ENCODE peak calls at places on chromosome 5, in five cellular contexts. I is DND-41, V is A549, G is H9, T is endothelial cell of umbilical vein. R is an unnamed sample.

GRCh38 chr5:6849569-6849968 is 136.3 kb downstream of the TENT4A start:
- DNase-seq in T (no peak), G (no peak), V (no peak), I (no peak), R (no peak)

GRCh38 chr5:44388504-44389409 is 463 bp downstream of the FGF10 start:
- DNase-seq in I (no peak), T (peak; percentile 11), G (peak; percentile 36), V (no peak), R (no peak)

GRCh38 chr5:1570975-1571374 is 47.2 kb upstream of the LPCAT1 start:
- DNase-seq in G (no peak), V (no peak), I (no peak), T (no peak), R (no peak)

GRCh38 chr5:133873936-133874585 is 94.4 kb downstream of the C5orf15 start:
- DNase-seq in V (no peak), T (peak; percentile 43), G (no peak), I (no peak), R (peak; percentile 73)

GRCh38 chr5:140135127-140135526 is 9.4 kb downstream of the IGIP start:
- DNase-seq in I (no peak), V (no peak), T (no peak), G (no peak), R (no peak)

GRCh38 chr5:150618188-150618587 is 22.3 kb upstream of the SYNPO start:
- DNase-seq in T (no peak), G (no peak), I (no peak), V (no peak), R (peak; percentile 37)

GRCh38 chr5:180286-180918 is 10.9 kb upstream of the LRRC14B start:
- DNase-seq in V (no peak), T (no peak), G (no peak), I (no peak), R (no peak)

GRCh38 chr5:17190799-17191391 is 26.5 kb upstream of the BASP1 start:
- DNase-seq in T (peak; percentile 58), G (no peak), V (no peak), I (no peak), R (peak; percentile 74)

GRCh38 chr5:158532739-158533138 is 567.0 kb downstream of the EBF1 start:
- DNase-seq in I (no peak), V (no peak), G (no peak), T (no peak), R (no peak)

GRCh38 chr5:14444161-14444560 is 137.4 kb upstream of the OTULINL start:
- DNase-seq in I (no peak), T (peak; percentile 37), G (no peak), V (no peak), R (no peak)

GRCh38 chr5:86997501-86997900 is 270.2 kb upstream of the RASA1 start:
- DNase-seq in V (no peak), G (no peak), T (no peak), I (no peak), R (no peak)

GRCh38 chr5:180333661-180334060 is 19.5 kb downstream of the GFPT2 start:
- DNase-seq in G (no peak), T (peak; percentile 26), I (no peak), V (peak; percentile 85), R (peak; percentile 88)

GRCh38 chr5:135569755-135570452 is 8.9 kb downstream of the CXCL14 start:
- DNase-seq in V (peak; percentile 48), I (no peak), G (peak; percentile 81), T (peak; percentile 29), R (peak; percentile 34)

GRCh38 chr5:160539431-160539830 is 117.8 kb downstream of the PTTG1 start:
- DNase-seq in V (no peak), T (no peak), I (no peak), G (no peak), R (no peak)

GRCh38 chr5:168740055-168740820 is 161.1 kb upstream of the PANK3 start:
- DNase-seq in G (no peak), I (no peak), T (no peak), V (no peak), R (no peak)

GRCh38 chr5:511476-511875 is 12.8 kb downstream of the SLC9A3 start:
- DNase-seq in G (no peak), T (no peak), I (no peak), V (no peak), R (no peak)

GRCh38 chr5:96528816-96529474 is 95.9 kb upstream of the PCSK1 start:
- DNase-seq in G (no peak), V (no peak), I (no peak), T (peak; percentile 47), R (no peak)

GRCh38 chr5:176151286-176151685 is 86.9 kb upstream of the SIMC1 start:
- DNase-seq in T (no peak), I (no peak), V (no peak), G (no peak), R (peak; percentile 49)

GRCh38 chr5:112390327-112390726 is 28.8 kb downstream of the EPB41L4A start:
- DNase-seq in V (no peak), G (peak; percentile 33), T (no peak), I (no peak), R (no peak)

GRCh38 chr5:69048233-69048632 is 45.6 kb upstream of the SLC30A5 start:
- DNase-seq in G (no peak), V (no peak), T (peak; percentile 10), I (no peak), R (peak; percentile 7)

GRCh38 chr5:77420940-77421339 is 71.2 kb downstream of the WDR41 start:
- DNase-seq in G (no peak), I (no peak), V (no peak), T (no peak), R (no peak)

GRCh38 chr5:151153766-151154272 is 3.8 kb downstream of the ANXA6 start:
- DNase-seq in T (no peak), V (no peak), G (no peak), I (no peak), R (no peak)

GRCh38 chr5:172380992-172381643 is 73.2 kb downstream of the SH3PXD2B start:
- DNase-seq in G (no peak), T (no peak), V (no peak), I (no peak), R (peak; percentile 78)

GRCh38 chr5:125198270-125198974 is 452.0 kb upstream of the ZNF608 start:
- DNase-seq in G (no peak), T (peak; percentile 79), I (peak; percentile 53), V (no peak), R (peak; percentile 71)

GRCh38 chr5:43677241-43677640 is 74.3 kb downstream of the NNT start:
- DNase-seq in T (no peak), I (no peak), V (no peak), G (no peak), R (no peak)

GRCh38 chr5:54742417-54742889 is 224.9 kb downstream of the SNX18 start:
- DNase-seq in G (no peak), T (peak; percentile 55), I (no peak), V (peak; percentile 19), R (peak; percentile 49)
- H3K4me2 ChIP-seq in G (no peak overlapping the region), T (no peak overlapping the region), I (no peak overlapping the region), V (peak overlapping the region; percentile 39), R (no peak overlapping the region)

GRCh38 chr5:154044099-154044498 is 5.3 kb downstream of the MFAP3 start:
- DNase-seq in G (no peak), T (no peak), I (no peak), V (no peak), R (no peak)

GRCh38 chr5:154042751-154043150 is 4.0 kb downstream of the MFAP3 start:
- DNase-seq in V (no peak), T (peak; percentile 86), I (no peak), G (no peak), R (peak; percentile 21)

GRCh38 chr5:154046486-154046885 is 7.7 kb downstream of the MFAP3 start:
- DNase-seq in T (no peak), V (no peak), G (no peak), I (no peak), R (no peak)

GRCh38 chr5:154047324-154047723 is 8.6 kb downstream of the MFAP3 start:
- DNase-seq in T (no peak), I (no peak), V (no peak), G (no peak), R (no peak)

GRCh38 chr5:154044585-154044984 is 5.8 kb downstream of the MFAP3 start:
- DNase-seq in T (no peak), V (no peak), G (no peak), I (no peak), R (no peak)
- H3K4me2 ChIP-seq in T (no peak overlapping the region), V (no peak overlapping the region), G (no peak overlapping the region), I (no peak overlapping the region), R (no peak overlapping the region)

DNA sequence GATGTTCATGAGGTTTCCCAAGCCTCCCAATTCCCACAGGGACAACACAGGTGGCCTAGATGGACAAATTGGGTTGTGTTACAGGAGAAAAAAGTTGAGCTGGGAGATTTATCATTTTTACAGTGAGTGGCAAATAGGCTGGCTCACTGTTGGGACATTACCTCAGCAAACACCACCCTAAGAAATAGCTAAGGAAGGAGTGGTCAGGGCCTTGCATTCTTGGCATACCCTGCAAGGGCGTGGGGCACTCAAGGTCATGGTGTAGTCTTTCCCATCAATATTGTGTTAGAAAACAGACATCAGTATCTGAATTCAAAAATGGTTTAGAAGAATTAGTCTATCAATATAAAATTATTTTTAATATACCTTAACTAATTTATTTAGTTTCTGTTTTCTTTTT is 23.4 kb upstream of the CPLANE1 start:
- DNase-seq in T (no peak), V (peak; percentile 41), I (no peak), G (no peak), R (peak; percentile 72)
- H3K4me2 ChIP-seq in T (no peak overlapping the region), V (peak overlapping the region; percentile 62), I (no peak overlapping the region), G (no peak overlapping the region), R (no peak overlapping the region)

DNA sequence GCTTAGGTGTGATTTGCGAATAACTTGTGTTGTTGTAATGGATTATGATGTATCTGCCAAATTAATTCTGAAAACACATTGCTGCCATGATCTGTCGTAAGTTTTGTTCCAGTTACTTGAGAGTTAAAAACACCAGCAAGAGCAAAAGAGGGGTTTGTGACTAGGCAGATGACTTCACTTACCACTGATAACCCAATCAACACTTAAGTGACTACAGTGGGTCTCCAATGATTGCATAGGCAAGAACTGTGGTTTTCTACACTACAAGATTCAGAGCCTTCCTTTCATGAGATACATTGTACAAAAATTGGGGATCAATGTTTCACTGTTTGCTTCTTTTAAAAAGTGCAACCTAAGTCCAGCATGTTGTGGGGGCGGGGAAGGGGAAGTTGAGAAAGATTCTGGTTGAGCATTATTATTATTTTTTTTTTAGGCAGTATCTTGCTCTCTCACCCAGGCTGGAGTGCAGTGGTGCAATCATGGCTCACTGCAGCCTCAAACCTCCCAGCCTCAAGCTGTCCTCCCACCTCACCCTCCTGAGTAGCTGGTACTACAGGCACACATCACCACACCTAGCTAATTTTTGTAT is 3.6 kb downstream of the IQGAP2 start:
- DNase-seq in G (no peak), I (no peak), V (no peak), T (no peak), R (no peak)
- H3K4me2 ChIP-seq in G (no peak overlapping the region), I (no peak overlapping the region), V (no peak overlapping the region), T (no peak overlapping the region), R (no peak overlapping the region)

GRCh38 chr5:178072749-178073148 is 40.6 kb upstream of the N4BP3 start:
- DNase-seq in T (no peak), G (no peak), I (no peak), V (no peak), R (no peak)
- H3K4me2 ChIP-seq in T (no peak overlapping the region), G (no peak overlapping the region), I (no peak overlapping the region), V (no peak overlapping the region), R (no peak overlapping the region)